ENCODE peak calls at places on chromosomes 16 and 17, in seven cellular contexts. F, V, G, W, M, Y and T are unnamed samples.

GRCh38 chr16:8972843-8973586 is 9.3 kb upstream of the USP7 start:
- DNase-seq in F (no peak), V (no peak), G (no peak), W (no peak), M (no peak), Y (no peak), T (peak)

GRCh38 chr16:11621920-11622651 is 35.4 kb upstream of the LITAF start:
- DNase-seq in F (no peak), V (peak), G (no peak), W (no peak), M (no peak), Y (peak), T (peak)

GRCh38 chr16:66524601-66525164 is 25.2 kb downstream of the TK2 start:
- DNase-seq in F (no peak), V (peak), G (no peak), W (no peak), M (no peak), Y (no peak), T (no peak)

GRCh38 chr16:65125322-65125721 is 3.5 kb upstream of the CDH11 start:
- DNase-seq in F (no peak), V (no peak), G (no peak), W (no peak), M (no peak), Y (no peak), T (peak)

GRCh38 chr17:3682033-3682432 is 13.4 kb downstream of the EMC6 start:
- DNase-seq in F (no peak), V (no peak), G (no peak), W (no peak), M (no peak), Y (no peak), T (no peak)

GRCh38 chr17:35577826-35578194 is 561 bp downstream of the PEX12 start:
- DNase-seq in F (no peak), V (no peak), G (no peak), W (no peak), M (no peak), Y (peak), T (peak)

GRCh38 chr16:75246504-75247205 is 4.8 kb downstream of the BCAR1 start:
- DNase-seq in F (no peak), V (no peak), G (no peak), W (no peak), M (no peak), Y (no peak), T (no peak)

GRCh38 chr17:18144261-18144660 is 35.7 kb downstream of the MYO15A start:
- DNase-seq in F (no peak), V (no peak), G (no peak), W (no peak), M (no peak), Y (no peak), T (no peak)

GRCh38 chr16:77090062-77090461 is 100.9 kb upstream of the MON1B start:
- DNase-seq in F (no peak), V (no peak), G (no peak), W (no peak), M (no peak), Y (no peak), T (no peak)

GRCh38 chr16:106623-107324 is 28.7 kb downstream of the MPG start:
- DNase-seq in F (peak), V (peak), G (peak), W (peak), M (peak), Y (peak), T (peak)

GRCh38 chr17:79943354-79944241 is 92.1 kb downstream of the TBC1D16 start:
- DNase-seq in F (no peak), V (no peak), G (no peak), W (no peak), M (no peak), Y (no peak), T (no peak)

GRCh38 chr16:57589374-57589773 is 39.1 kb upstream of the ADGRG1 start:
- DNase-seq in F (no peak), V (no peak), G (no peak), W (no peak), M (no peak), Y (no peak), T (no peak)

GRCh38 chr16:1676661-1677060 is 1.4 kb upstream of the JPT2 start:
- DNase-seq in F (no peak), V (no peak), G (no peak), W (no peak), M (no peak), Y (no peak), T (no peak)

GRCh38 chr17:17171991-17172939 is 33.9 kb downstream of the PLD6 start:
- DNase-seq in F (no peak), V (no peak), G (no peak), W (peak), M (no peak), Y (no peak), T (no peak)

GRCh38 chr17:34892864-34893263 is 68.4 kb downstream of the CCT6B start:
- DNase-seq in F (peak), V (no peak), G (peak), W (peak), M (peak), Y (peak), T (peak)

DNA sequence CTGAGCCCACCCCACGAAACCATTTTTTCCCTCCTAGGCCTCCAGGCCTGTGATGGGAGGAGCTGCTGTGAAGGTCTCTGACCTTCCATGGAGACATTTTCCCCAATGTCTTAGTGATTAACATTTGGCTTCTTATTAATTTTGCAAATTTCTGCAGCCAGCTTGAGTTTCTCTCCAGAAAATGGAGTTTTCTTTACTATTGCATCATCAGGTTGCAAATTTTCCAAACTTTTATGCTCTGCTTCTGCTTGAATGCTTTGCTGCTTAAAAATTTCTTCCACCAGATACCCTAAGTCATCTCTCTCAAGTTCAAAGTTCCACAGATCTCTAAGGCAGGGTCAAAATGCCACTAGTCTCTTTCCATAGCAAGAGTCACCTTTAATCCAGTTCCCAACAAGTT is 12.9 kb upstream of the MYH4 start:
- DNase-seq in F (no peak), V (no peak), G (no peak), W (no peak), M (no peak), Y (no peak), T (no peak)
- TF ChIP-seq EZH2phosphoT487 in F (no peak), V (no peak), G (no peak), W (no peak), M (no peak), Y (no peak), T (no peak)

GRCh38 chr16:12758031-12758669 is 45.5 kb downstream of the CPPED1 start:
- DNase-seq in F (peak), V (no peak), G (no peak), W (no peak), M (no peak), Y (peak), T (no peak)
- TF ChIP-seq EZH2phosphoT487 in F (no peak), V (no peak), G (no peak), W (no peak), M (no peak), Y (no peak), T (no peak)

DNA sequence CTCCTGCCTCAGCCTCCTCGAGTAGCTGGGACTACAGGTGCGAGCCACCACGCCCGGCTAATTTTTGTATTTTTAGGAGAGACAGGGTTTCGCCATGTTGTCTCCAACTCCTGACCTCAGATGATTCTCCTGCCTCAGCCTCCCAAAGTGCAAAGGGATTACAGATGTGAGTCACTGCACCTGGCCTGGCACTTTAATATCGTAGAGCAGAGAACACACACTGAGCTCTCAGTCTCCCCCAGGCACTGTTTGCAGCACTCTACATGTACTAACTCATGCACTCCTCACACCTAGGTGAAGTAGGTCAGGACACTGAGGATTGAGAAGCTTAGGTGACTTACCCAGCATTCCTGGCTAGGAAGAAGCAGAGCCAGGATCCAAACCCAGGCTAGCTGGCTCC is 15.0 kb downstream of the C17orf100 start:
- DNase-seq in F (no peak), V (no peak), G (no peak), W (no peak), M (no peak), Y (no peak), T (no peak)
- TF ChIP-seq EZH2phosphoT487 in F (no peak), V (no peak), G (no peak), W (no peak), M (no peak), Y (no peak), T (no peak)

DNA sequence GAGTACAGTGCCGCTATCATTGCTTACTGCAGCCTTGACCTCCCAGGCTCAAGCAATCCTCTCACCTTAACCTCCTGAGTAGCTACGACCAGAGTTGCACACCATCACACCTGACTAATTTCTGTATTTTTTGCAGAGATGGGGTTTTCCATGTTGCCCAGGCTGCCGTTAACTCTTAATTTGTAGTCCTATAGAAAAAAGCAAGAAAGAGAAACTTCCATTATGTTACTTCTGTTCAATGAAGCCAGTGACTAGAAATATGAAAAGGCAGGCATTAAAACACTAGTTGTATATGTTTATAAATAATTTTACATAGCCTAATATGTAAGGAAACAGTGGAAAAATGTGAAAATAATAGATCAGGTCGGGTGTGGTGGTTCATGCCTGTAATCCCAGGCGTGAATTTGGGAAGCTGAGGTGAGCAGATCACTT is 9.7 kb downstream of the RAD51C start:
- DNase-seq in F (no peak), V (no peak), G (no peak), W (no peak), M (no peak), Y (no peak), T (no peak)
- TF ChIP-seq EZH2phosphoT487 in F (no peak), V (no peak), G (no peak), W (no peak), M (no peak), Y (no peak), T (no peak)

GRCh38 chr16:56192971-56193936 is 2.0 kb downstream of the GNAO1 start:
- DNase-seq in F (peak), V (no peak), G (no peak), W (peak), M (no peak), Y (peak), T (no peak)
- TF ChIP-seq EZH2phosphoT487 in F (no peak), V (no peak), G (no peak), W (no peak), M (no peak), Y (no peak), T (no peak)

GRCh38 chr17:48792033-48792798 is 24.8 kb downstream of the TTLL6 start:
- DNase-seq in F (no peak), V (no peak), G (no peak), W (no peak), M (peak), Y (no peak), T (no peak)
- TF ChIP-seq EZH2phosphoT487 in F (no peak), V (no peak), G (no peak), W (no peak), M (no peak), Y (no peak), T (no peak)

DNA sequence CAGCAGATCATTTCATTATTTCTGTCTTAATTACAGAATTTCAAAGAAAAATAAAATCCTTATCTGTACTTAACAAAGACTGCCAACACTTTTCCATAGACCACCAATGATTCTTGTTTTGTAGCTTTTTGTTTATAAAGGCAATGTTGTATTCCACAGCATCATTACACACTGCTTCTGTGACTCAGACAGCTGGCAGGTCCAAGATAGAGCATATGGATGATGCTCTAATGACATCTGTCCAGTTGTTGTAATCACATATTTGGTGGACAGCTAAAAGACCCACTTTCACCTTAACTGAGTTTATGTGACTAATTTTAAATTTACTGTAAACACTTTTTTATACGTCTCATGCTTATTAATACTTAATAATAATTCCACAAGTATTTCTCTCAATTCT is 269.8 kb upstream of the TBX2 start:
- DNase-seq in F (no peak), V (no peak), G (no peak), W (no peak), M (no peak), Y (no peak), T (peak)
- TF ChIP-seq EZH2phosphoT487 in F (no peak), V (no peak), G (no peak), W (no peak), M (no peak), Y (no peak), T (no peak)

GRCh38 chr17:71470062-71470461 is 650.8 kb upstream of the SOX9 start:
- DNase-seq in F (no peak), V (no peak), G (no peak), W (no peak), M (peak), Y (no peak), T (no peak)

GRCh38 chr17:71467719-71468118 is 653.1 kb upstream of the SOX9 start:
- DNase-seq in F (no peak), V (no peak), G (no peak), W (no peak), M (no peak), Y (no peak), T (no peak)

GRCh38 chr17:71472809-71473789 is 647.7 kb upstream of the SOX9 start:
- DNase-seq in F (peak), V (peak), G (peak), W (peak), M (peak), Y (peak), T (peak)
- TF ChIP-seq EZH2phosphoT487 in F (no peak), V (no peak), G (no peak), W (no peak), M (no peak), Y (no peak), T (no peak)

GRCh38 chr16:89506791-89507191 is 1.4 kb upstream of the SPG7 start:
- DNase-seq in F (no peak), V (no peak), G (no peak), W (no peak), M (no peak), Y (no peak), T (peak)
- TF ChIP-seq EZH2phosphoT487 in F (no peak), V (no peak), G (no peak), W (no peak), M (no peak), Y (no peak), T (no peak)

GRCh38 chr16:22123759-22124490 is 31.6 kb downstream of the VWA3A start:
- DNase-seq in F (no peak), V (no peak), G (no peak), W (peak), M (no peak), Y (no peak), T (no peak)
- TF ChIP-seq EZH2phosphoT487 in F (no peak), V (no peak), G (no peak), W (no peak), M (no peak), Y (no peak), T (no peak)